ENCODE peak calls at places on chromosomes 6 and 20, in six cellular contexts. T is MCF 10A; V is heart right ventricle; Z is CD8-positive, alpha-beta T cell; B is OCI-LY7; O is PC-3. D is an unnamed sample.

GRCh38 chr6:135819665-135820064 is 31.8 kb upstream of the PDE7B start:
- DNase-seq in O (no peak), Z (no peak), B (no peak), V (no peak), T (no peak), D (no peak)

GRCh38 chr6:72287801-72288200 is 334.1 kb upstream of the KCNQ5 start:
- DNase-seq in T (no peak), O (no peak), Z (no peak), V (no peak), B (no peak), D (no peak)

GRCh38 chr6:136440187-136440582 is 110.0 kb downstream of the MAP7 start:
- DNase-seq in V (no peak), Z (no peak), O (no peak), T (peak), B (no peak), D (no peak)

GRCh38 chr20:25253606-25254275 is 5.9 kb downstream of the PYGB start:
- DNase-seq in B (no peak), Z (no peak), O (no peak), T (no peak), V (no peak), D (no peak)

GRCh38 chr6:3075522-3076113 is 7.3 kb downstream of the RIPK1 start:
- DNase-seq in B (peak), O (peak), Z (no peak), T (no peak), V (no peak), D (no peak)

GRCh38 chr20:48787861-48788375 is 39.9 kb downstream of the PREX1 start:
- DNase-seq in O (peak), T (peak), V (no peak), Z (no peak), B (peak), D (no peak)

GRCh38 chr20:49187330-49188100 is 619 bp downstream of the STAU1 start:
- DNase-seq in O (no peak), B (peak), V (peak), T (no peak), Z (peak), D (peak)

GRCh38 chr6:14582731-14583130 is 465.2 kb downstream of the CD83 start:
- DNase-seq in Z (no peak), O (no peak), V (no peak), B (no peak), T (no peak), D (no peak)

GRCh38 chr6:44855562-44856494 is 468.3 kb downstream of the CDC5L start:
- DNase-seq in T (no peak), V (no peak), O (no peak), B (no peak), Z (no peak), D (no peak)

GRCh38 chr6:54299542-54300269 is 8.5 kb upstream of the TINAG start:
- DNase-seq in Z (no peak), B (no peak), T (no peak), V (no peak), O (no peak), D (no peak)

GRCh38 chr20:34222208-34222607 is 19.0 kb upstream of the ASIP start:
- DNase-seq in V (no peak), Z (no peak), B (no peak), O (peak), T (peak), D (no peak)

GRCh38 chr6:164021589-164022290 is 607.2 kb downstream of the QKI start:
- DNase-seq in V (no peak), O (no peak), Z (no peak), T (no peak), B (no peak), D (no peak)

GRCh38 chr6:139882234-139882633 is 507.8 kb upstream of the CITED2 start:
- DNase-seq in O (no peak), V (no peak), Z (no peak), T (no peak), B (no peak), D (no peak)

GRCh38 chr20:1130849-1131248 is 12.4 kb downstream of the PSMF1 start:
- DNase-seq in O (no peak), V (no peak), B (no peak), T (no peak), Z (no peak), D (peak)

GRCh38 chr6:3627501-3627900 is 124.0 kb downstream of the PXDC1 start:
- DNase-seq in O (no peak), Z (no peak), B (no peak), V (no peak), T (no peak), D (no peak)

GRCh38 chr6:32617751-32618150 is 19.5 kb upstream of the HLA-DQA1 start:
- DNase-seq in Z (no peak), V (no peak), B (no peak), O (no peak), T (no peak), D (no peak)

GRCh38 chr6:125357515-125358256 is 55.9 kb upstream of the HDDC2 start:
- DNase-seq in V (peak), T (no peak), Z (no peak), B (no peak), O (no peak), D (peak)

GRCh38 chr6:96766769-96767168 is 70.5 kb downstream of the GPR63 start:
- DNase-seq in O (no peak), T (no peak), B (no peak), V (no peak), Z (no peak), D (no peak)

GRCh38 chr6:7773322-7773721 is 47.4 kb downstream of the BMP6 start:
- DNase-seq in V (no peak), T (no peak), Z (no peak), O (no peak), B (no peak), D (no peak)

GRCh38 chr6:16909599-16910360 is 148.5 kb upstream of the ATXN1 start:
- DNase-seq in V (no peak), Z (no peak), O (peak), T (peak), B (no peak), D (no peak)

GRCh38 chr20:652611-653109 is 340 bp downstream of the SRXN1 start:
- DNase-seq in Z (peak), T (peak), B (no peak), V (peak), O (peak), D (no peak)

GRCh38 chr6:22928775-22929174 is 359.4 kb downstream of the HDGFL1 start:
- DNase-seq in B (no peak), Z (no peak), T (no peak), V (no peak), O (no peak), D (no peak)

GRCh38 chr6:134511984-134512383 is 194.1 kb upstream of the SGK1 start:
- DNase-seq in T (no peak), V (no peak), O (no peak), B (no peak), Z (no peak), D (no peak)

GRCh38 chr6:53768636-53769035 is 26.2 kb upstream of the LRRC1 start:
- DNase-seq in V (no peak), Z (no peak), T (no peak), B (no peak), O (no peak), D (no peak)

GRCh38 chr6:99613705-99614429 is 7.2 kb downstream of the PRDM13 start:
- DNase-seq in T (no peak), V (no peak), O (no peak), Z (no peak), B (peak), D (peak)

GRCh38 chr20:32982617-32983458 is 21.4 kb downstream of the SUN5 start:
- DNase-seq in B (no peak), T (peak), O (no peak), Z (no peak), V (peak), D (no peak)

GRCh38 chr6:6131492-6132109 is 124.9 kb upstream of the NRN1 start:
- DNase-seq in O (peak), B (peak), V (peak), Z (no peak), T (peak), D (peak)
- TF ChIP-seq CTCF in O (peak), B (peak), V (peak), Z (peak), T (peak), D (peak)

GRCh38 chr20:63497138-63497945 is 1.5 kb downstream of the EEF1A2 start:
- DNase-seq in B (no peak), T (no peak), Z (no peak), O (no peak), V (no peak), D (no peak)

GRCh38 chr20:63495167-63495720 is 3.6 kb downstream of the EEF1A2 start:
- DNase-seq in Z (no peak), T (no peak), V (no peak), B (no peak), O (no peak), D (no peak)

GRCh38 chr20:63495771-63496403 is 3.0 kb downstream of the EEF1A2 start:
- DNase-seq in O (peak), Z (peak), B (peak), V (peak), T (peak), D (peak)

GRCh38 chr20:63497946-63498935 is 642 bp downstream of the EEF1A2 start:
- DNase-seq in B (no peak), Z (no peak), V (no peak), T (peak), O (peak), D (no peak)

GRCh38 chr20:63496404-63497120 is 2.3 kb downstream of the EEF1A2 start:
- DNase-seq in Z (no peak), B (no peak), O (no peak), T (no peak), V (no peak), D (no peak)
- TF ChIP-seq CTCF in Z (peak), B (no peak), O (no peak), T (no peak), V (peak), D (no peak)

GRCh38 chr6:39638126-39638822 is 86.9 kb downstream of the KIF6 start:
- DNase-seq in V (no peak), B (no peak), Z (no peak), T (no peak), O (no peak), D (no peak)

GRCh38 chr6:39646751-39647420 is 78.3 kb downstream of the KIF6 start:
- DNase-seq in B (no peak), Z (no peak), O (no peak), T (no peak), V (no peak), D (peak)

GRCh38 chr6:39642300-39642699 is 82.9 kb downstream of the KIF6 start:
- DNase-seq in B (no peak), T (no peak), V (no peak), O (no peak), Z (no peak), D (no peak)
- TF ChIP-seq CTCF in B (no peak), T (no peak), V (no peak), O (no peak), Z (no peak), D (no peak)

GRCh38 chr6:71190809-71191208 is 97.8 kb upstream of the OGFRL1 start:
- DNase-seq in Z (no peak), V (no peak), T (peak), O (peak), B (peak), D (no peak)
- TF ChIP-seq CTCF in Z (peak), V (peak), T (peak), O (peak), B (peak), D (no peak)

GRCh38 chr6:143299253-143300166 is 151.0 kb downstream of the ADAT2 start:
- DNase-seq in B (no peak), Z (no peak), T (no peak), O (peak), V (no peak), D (peak)
- TF ChIP-seq CTCF in B (no peak), Z (no peak), T (no peak), O (no peak), V (no peak), D (no peak)

GRCh38 chr20:56843817-56844216 is 214.7 kb downstream of the TFAP2C start:
- DNase-seq in O (peak), T (peak), Z (no peak), V (no peak), B (no peak), D (no peak)
- TF ChIP-seq CTCF in O (peak), T (no peak), Z (no peak), V (no peak), B (peak), D (no peak)

DNA sequence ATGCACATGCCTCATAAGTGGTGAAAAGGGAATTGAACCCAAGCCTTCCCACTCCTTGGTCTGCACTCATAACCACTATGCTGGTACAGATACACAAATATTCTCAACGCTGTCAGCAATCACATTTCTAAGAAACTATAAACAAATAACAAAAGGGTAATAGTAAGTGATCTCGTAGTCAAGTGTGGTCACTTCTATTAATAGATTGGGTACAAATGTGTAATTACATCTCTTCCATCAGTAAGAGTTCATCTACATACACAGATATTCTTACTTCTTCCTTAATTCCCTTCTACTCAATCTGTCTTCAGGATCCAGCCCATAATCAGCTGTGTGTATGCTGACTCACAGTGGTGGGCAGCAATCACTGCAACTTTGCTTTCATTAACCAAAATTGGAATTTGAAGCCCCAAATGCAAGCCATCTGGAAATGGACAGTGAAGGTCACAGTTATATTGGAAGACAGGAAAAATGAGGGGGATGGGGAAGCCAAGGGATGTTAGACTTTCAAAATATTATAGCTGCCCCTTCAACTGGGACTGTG is 6.7 kb downstream of the PRSS35 start:
- DNase-seq in Z (no peak), B (no peak), T (peak), O (peak), V (no peak), D (no peak)
- TF ChIP-seq CTCF in Z (no peak), B (peak), T (no peak), O (peak), V (no peak), D (peak)

D was measured in GM10248.